ENCODE peak calls at places on chromosomes 6 and 20, in seven cellular contexts. One of them, this sample, is unnamed.

GRCh38 chr6:123589317-123589716 is 47.4 kb downstream of the TRDN start:
- DNase-seq in neuronal stem cell: no peak
- DNase-seq in PC-9: no peak
- DNase-seq in fibroblast of lung: no peak
- DNase-seq in mesenchymal stem cell: no peak
- DNase-seq in SK-N-SH: no peak
- DNase-seq in endothelial cell of umbilical vein: peak; percentile 7
- DNase-seq in this sample: no peak

GRCh38 chr6:131980791-131981623 is 29.8 kb upstream of the CCN2 start:
- DNase-seq in SK-N-SH: no peak
- DNase-seq in mesenchymal stem cell: no peak
- DNase-seq in PC-9: no peak
- DNase-seq in fibroblast of lung: no peak
- DNase-seq in endothelial cell of umbilical vein: peak; percentile 76
- DNase-seq in neuronal stem cell: no peak
- DNase-seq in this sample: no peak

GRCh38 chr6:21141616-21142303 is 451.8 kb upstream of the SOX4 start:
- DNase-seq in neuronal stem cell: no peak
- DNase-seq in mesenchymal stem cell: no peak
- DNase-seq in PC-9: no peak
- DNase-seq in endothelial cell of umbilical vein: no peak
- DNase-seq in SK-N-SH: no peak
- DNase-seq in fibroblast of lung: no peak
- DNase-seq in this sample: no peak

GRCh38 chr6:100695445-100695844 is 185.7 kb downstream of the ASCC3 start:
- DNase-seq in endothelial cell of umbilical vein: no peak
- DNase-seq in neuronal stem cell: no peak
- DNase-seq in fibroblast of lung: no peak
- DNase-seq in PC-9: no peak
- DNase-seq in mesenchymal stem cell: no peak
- DNase-seq in SK-N-SH: no peak
- DNase-seq in this sample: no peak

GRCh38 chr6:1436334-1437306 is 47.2 kb downstream of the FOXF2 start:
- DNase-seq in mesenchymal stem cell: peak; percentile 72
- DNase-seq in PC-9: peak; percentile 57
- DNase-seq in fibroblast of lung: peak; percentile 43
- DNase-seq in endothelial cell of umbilical vein: peak; percentile 70
- DNase-seq in SK-N-SH: peak; percentile 71
- DNase-seq in neuronal stem cell: peak; percentile 73
- DNase-seq in this sample: peak; percentile 37

GRCh38 chr6:81401970-81402690 is 350.4 kb downstream of the TENT5A start:
- DNase-seq in fibroblast of lung: peak; percentile 90
- DNase-seq in PC-9: no peak
- DNase-seq in endothelial cell of umbilical vein: no peak
- DNase-seq in neuronal stem cell: no peak
- DNase-seq in mesenchymal stem cell: peak; percentile 48
- DNase-seq in SK-N-SH: no peak
- DNase-seq in this sample: peak; percentile 87

GRCh38 chr20:49964964-49965780 is 17.6 kb upstream of the SNAI1 start:
- DNase-seq in endothelial cell of umbilical vein: peak; percentile 49
- DNase-seq in neuronal stem cell: no peak
- DNase-seq in SK-N-SH: peak; percentile 78
- DNase-seq in mesenchymal stem cell: no peak
- DNase-seq in PC-9: peak; percentile 54
- DNase-seq in fibroblast of lung: peak; percentile 15
- DNase-seq in this sample: no peak

GRCh38 chr20:48002517-48002970 is 217.3 kb upstream of the SULF2 start:
- DNase-seq in fibroblast of lung: no peak
- DNase-seq in SK-N-SH: no peak
- DNase-seq in neuronal stem cell: no peak
- DNase-seq in endothelial cell of umbilical vein: no peak
- DNase-seq in mesenchymal stem cell: no peak
- DNase-seq in PC-9: no peak
- DNase-seq in this sample: no peak

GRCh38 chr6:111980168-111980567 is 73.7 kb upstream of the CCN6 start:
- DNase-seq in SK-N-SH: no peak
- DNase-seq in fibroblast of lung: peak; percentile 91
- DNase-seq in endothelial cell of umbilical vein: no peak
- DNase-seq in mesenchymal stem cell: no peak
- DNase-seq in neuronal stem cell: no peak
- DNase-seq in PC-9: no peak
- DNase-seq in this sample: peak; percentile 88

GRCh38 chr6:40399888-40400468 is 187.2 kb downstream of the LRFN2 start:
- DNase-seq in SK-N-SH: no peak
- DNase-seq in mesenchymal stem cell: peak; percentile 17
- DNase-seq in endothelial cell of umbilical vein: no peak
- DNase-seq in fibroblast of lung: no peak
- DNase-seq in PC-9: no peak
- DNase-seq in neuronal stem cell: no peak
- DNase-seq in this sample: no peak

GRCh38 chr6:168666751-168667427 is 225.9 kb downstream of the SMOC2 start:
- DNase-seq in fibroblast of lung: no peak
- DNase-seq in endothelial cell of umbilical vein: no peak
- DNase-seq in mesenchymal stem cell: no peak
- DNase-seq in PC-9: no peak
- DNase-seq in SK-N-SH: no peak
- DNase-seq in neuronal stem cell: no peak
- DNase-seq in this sample: no peak

GRCh38 chr20:11890331-11891080 is 27.2 kb upstream of the BTBD3 start:
- DNase-seq in fibroblast of lung: peak; percentile 90
- DNase-seq in PC-9: peak; percentile 95
- DNase-seq in neuronal stem cell: peak; percentile 91
- DNase-seq in mesenchymal stem cell: peak; percentile 89
- DNase-seq in endothelial cell of umbilical vein: peak; percentile 95
- DNase-seq in SK-N-SH: peak; percentile 96
- DNase-seq in this sample: peak; percentile 82

GRCh38 chr6:28413681-28414080 is 14.1 kb upstream of the ZSCAN12 start:
- DNase-seq in neuronal stem cell: no peak
- DNase-seq in endothelial cell of umbilical vein: no peak
- DNase-seq in SK-N-SH: no peak
- DNase-seq in mesenchymal stem cell: no peak
- DNase-seq in fibroblast of lung: no peak
- DNase-seq in PC-9: no peak
- DNase-seq in this sample: no peak

GRCh38 chr6:56803594-56803993 is 151.3 kb upstream of the BEND6 start:
- DNase-seq in fibroblast of lung: peak; percentile 84
- DNase-seq in mesenchymal stem cell: peak; percentile 64
- DNase-seq in SK-N-SH: no peak
- DNase-seq in neuronal stem cell: peak; percentile 18
- DNase-seq in endothelial cell of umbilical vein: no peak
- DNase-seq in PC-9: peak; percentile 10
- DNase-seq in this sample: peak; percentile 78

GRCh38 chr6:169722362-169723199 is 1.7 kb downstream of the PHF10 start:
- DNase-seq in endothelial cell of umbilical vein: peak; percentile 88
- DNase-seq in mesenchymal stem cell: peak; percentile 73
- DNase-seq in fibroblast of lung: peak; percentile 86
- DNase-seq in PC-9: peak; percentile 7
- DNase-seq in SK-N-SH: peak; percentile 47
- DNase-seq in neuronal stem cell: peak; percentile 29
- DNase-seq in this sample: peak; percentile 85

GRCh38 chr6:36430351-36430750 is 12.3 kb downstream of the PXT1 start:
- DNase-seq in SK-N-SH: no peak
- DNase-seq in fibroblast of lung: peak; percentile 70
- DNase-seq in endothelial cell of umbilical vein: no peak
- DNase-seq in PC-9: no peak
- DNase-seq in neuronal stem cell: no peak
- DNase-seq in mesenchymal stem cell: no peak
- DNase-seq in this sample: peak; percentile 59

GRCh38 chr6:69422474-69422873 is 374.3 kb downstream of the LMBRD1 start:
- DNase-seq in PC-9: no peak
- DNase-seq in SK-N-SH: peak; percentile 53
- DNase-seq in mesenchymal stem cell: no peak
- DNase-seq in endothelial cell of umbilical vein: no peak
- DNase-seq in fibroblast of lung: no peak
- DNase-seq in neuronal stem cell: no peak
- DNase-seq in this sample: no peak

GRCh38 chr20:44085616-44086434 is 101.2 kb downstream of the JPH2 start:
- DNase-seq in mesenchymal stem cell: no peak
- DNase-seq in SK-N-SH: no peak
- DNase-seq in endothelial cell of umbilical vein: no peak
- DNase-seq in PC-9: no peak
- DNase-seq in neuronal stem cell: no peak
- DNase-seq in fibroblast of lung: no peak
- DNase-seq in this sample: no peak

GRCh38 chr6:133621751-133622150 is 267.2 kb upstream of the TCF21 start:
- DNase-seq in mesenchymal stem cell: no peak
- DNase-seq in endothelial cell of umbilical vein: no peak
- DNase-seq in SK-N-SH: no peak
- DNase-seq in PC-9: no peak
- DNase-seq in neuronal stem cell: no peak
- DNase-seq in fibroblast of lung: peak; percentile 48
- DNase-seq in this sample: peak; percentile 21

GRCh38 chr6:88989215-88989614 is 25.8 kb upstream of the RNGTT start:
- DNase-seq in PC-9: no peak
- DNase-seq in endothelial cell of umbilical vein: no peak
- DNase-seq in neuronal stem cell: no peak
- DNase-seq in mesenchymal stem cell: no peak
- DNase-seq in SK-N-SH: no peak
- DNase-seq in fibroblast of lung: peak; percentile 50
- DNase-seq in this sample: peak; percentile 51

GRCh38 chr6:52415917-52416628 is 4.1 kb upstream of the EFHC1 start:
- DNase-seq in SK-N-SH: no peak
- DNase-seq in fibroblast of lung: peak; percentile 41
- DNase-seq in PC-9: no peak
- DNase-seq in endothelial cell of umbilical vein: peak; percentile 81
- DNase-seq in neuronal stem cell: no peak
- DNase-seq in mesenchymal stem cell: peak; percentile 75
- DNase-seq in this sample: peak; percentile 20

GRCh38 chr6:93784794-93785757 is 365.7 kb upstream of the EPHA7 start:
- DNase-seq in PC-9: peak; percentile 8
- DNase-seq in mesenchymal stem cell: peak; percentile 87
- DNase-seq in fibroblast of lung: peak; percentile 73
- DNase-seq in neuronal stem cell: no peak
- DNase-seq in SK-N-SH: no peak
- DNase-seq in endothelial cell of umbilical vein: peak; percentile 49
- DNase-seq in this sample: peak; percentile 72

GRCh38 chr6:63452117-63452516 is 120.2 kb upstream of the LOC128125822 start:
- DNase-seq in SK-N-SH: no peak
- DNase-seq in PC-9: peak; percentile 16
- DNase-seq in fibroblast of lung: no peak
- DNase-seq in mesenchymal stem cell: peak; percentile 52
- DNase-seq in endothelial cell of umbilical vein: no peak
- DNase-seq in neuronal stem cell: no peak
- DNase-seq in this sample: no peak
- H3K4me2 ChIP-seq in SK-N-SH: no peak overlapping the region
- H3K4me2 ChIP-seq in PC-9: peak overlapping the region; percentile 1
- H3K4me2 ChIP-seq in fibroblast of lung: no peak overlapping the region
- H3K4me2 ChIP-seq in mesenchymal stem cell: no peak overlapping the region
- H3K4me2 ChIP-seq in endothelial cell of umbilical vein: no peak overlapping the region
- H3K4me2 ChIP-seq in neuronal stem cell: no peak overlapping the region
- H3K4me2 ChIP-seq in this sample: no peak overlapping the region

DNA sequence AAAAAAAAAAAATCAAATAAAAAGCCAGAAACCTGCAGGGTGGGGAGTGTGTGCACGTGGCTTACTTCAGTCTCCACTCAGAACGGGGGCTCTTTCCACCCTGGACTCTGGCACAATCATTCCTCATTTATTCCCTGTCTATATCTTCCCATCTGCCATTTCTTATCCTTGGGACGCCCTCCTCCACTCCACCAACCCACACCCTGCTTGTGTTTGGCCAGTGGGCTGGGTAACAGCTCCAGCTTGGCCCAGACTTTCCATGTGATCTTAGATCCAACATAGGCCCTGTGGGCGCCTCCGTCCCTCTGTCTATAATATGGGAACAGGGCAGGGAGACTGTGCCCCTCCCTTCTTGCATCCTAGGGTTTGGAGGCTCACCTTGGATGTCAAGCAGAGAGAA is 68.1 kb downstream of the CD40 start:
- DNase-seq in neuronal stem cell: no peak
- DNase-seq in SK-N-SH: no peak
- DNase-seq in PC-9: no peak
- DNase-seq in mesenchymal stem cell: no peak
- DNase-seq in fibroblast of lung: no peak
- DNase-seq in endothelial cell of umbilical vein: no peak
- DNase-seq in this sample: no peak
- H3K27me3 ChIP-seq in neuronal stem cell: no peaks in the 10 kb centered on the region
- H3K27me3 ChIP-seq in SK-N-SH: peaks cover 4% of the 10 kb centered on the region
- H3K27me3 ChIP-seq in PC-9: peaks cover 91% of the 10 kb centered on the region
- H3K27me3 ChIP-seq in mesenchymal stem cell: peaks cover 16% of the 10 kb centered on the region
- H3K27me3 ChIP-seq in fibroblast of lung: no peaks in the 10 kb centered on the region
- H3K27me3 ChIP-seq in endothelial cell of umbilical vein: no peaks in the 10 kb centered on the region
- H3K27me3 ChIP-seq in this sample: peaks cover 8% of the 10 kb centered on the region

GRCh38 chr20:2520617-2521016 is 11.9 kb upstream of the ZNF343 start:
- DNase-seq in PC-9: no peak
- DNase-seq in SK-N-SH: no peak
- DNase-seq in endothelial cell of umbilical vein: no peak
- DNase-seq in neuronal stem cell: no peak
- DNase-seq in mesenchymal stem cell: no peak
- DNase-seq in fibroblast of lung: no peak
- DNase-seq in this sample: no peak
- H3K4me2 ChIP-seq in PC-9: no peak overlapping the region
- H3K4me2 ChIP-seq in SK-N-SH: no peak overlapping the region
- H3K4me2 ChIP-seq in endothelial cell of umbilical vein: no peak overlapping the region
- H3K4me2 ChIP-seq in neuronal stem cell: no peak overlapping the region
- H3K4me2 ChIP-seq in mesenchymal stem cell: no peak overlapping the region
- H3K4me2 ChIP-seq in fibroblast of lung: no peak overlapping the region
- H3K4me2 ChIP-seq in this sample: no peak overlapping the region

GRCh38 chr20:56628015-56628872 is 862 bp upstream of the TFAP2C start:
- DNase-seq in mesenchymal stem cell: peak; percentile 50
- DNase-seq in neuronal stem cell: no peak
- DNase-seq in endothelial cell of umbilical vein: no peak
- DNase-seq in SK-N-SH: peak; percentile 32
- DNase-seq in fibroblast of lung: no peak
- DNase-seq in PC-9: peak; percentile 57
- DNase-seq in this sample: no peak

GRCh38 chr20:56630506-56631317 is 1.6 kb downstream of the TFAP2C start:
- DNase-seq in SK-N-SH: peak; percentile 28
- DNase-seq in fibroblast of lung: peak; percentile 48
- DNase-seq in neuronal stem cell: no peak
- DNase-seq in endothelial cell of umbilical vein: no peak
- DNase-seq in mesenchymal stem cell: no peak
- DNase-seq in PC-9: no peak
- DNase-seq in this sample: peak; percentile 25

GRCh38 chr20:56628873-56629463 is at the start of gene TFAP2C:
- DNase-seq in SK-N-SH: peak; percentile 62
- DNase-seq in PC-9: peak; percentile 92
- DNase-seq in neuronal stem cell: peak; percentile 61
- DNase-seq in fibroblast of lung: peak; percentile 52
- DNase-seq in endothelial cell of umbilical vein: no peak
- DNase-seq in mesenchymal stem cell: peak; percentile 79
- DNase-seq in this sample: no peak

GRCh38 chr20:56630086-56630493 is 984 bp downstream of the TFAP2C start:
- DNase-seq in PC-9: peak; percentile 94
- DNase-seq in mesenchymal stem cell: peak; percentile 85
- DNase-seq in endothelial cell of umbilical vein: no peak
- DNase-seq in fibroblast of lung: peak; percentile 72
- DNase-seq in SK-N-SH: peak; percentile 59
- DNase-seq in neuronal stem cell: peak; percentile 76
- DNase-seq in this sample: peak; percentile 52

DNA sequence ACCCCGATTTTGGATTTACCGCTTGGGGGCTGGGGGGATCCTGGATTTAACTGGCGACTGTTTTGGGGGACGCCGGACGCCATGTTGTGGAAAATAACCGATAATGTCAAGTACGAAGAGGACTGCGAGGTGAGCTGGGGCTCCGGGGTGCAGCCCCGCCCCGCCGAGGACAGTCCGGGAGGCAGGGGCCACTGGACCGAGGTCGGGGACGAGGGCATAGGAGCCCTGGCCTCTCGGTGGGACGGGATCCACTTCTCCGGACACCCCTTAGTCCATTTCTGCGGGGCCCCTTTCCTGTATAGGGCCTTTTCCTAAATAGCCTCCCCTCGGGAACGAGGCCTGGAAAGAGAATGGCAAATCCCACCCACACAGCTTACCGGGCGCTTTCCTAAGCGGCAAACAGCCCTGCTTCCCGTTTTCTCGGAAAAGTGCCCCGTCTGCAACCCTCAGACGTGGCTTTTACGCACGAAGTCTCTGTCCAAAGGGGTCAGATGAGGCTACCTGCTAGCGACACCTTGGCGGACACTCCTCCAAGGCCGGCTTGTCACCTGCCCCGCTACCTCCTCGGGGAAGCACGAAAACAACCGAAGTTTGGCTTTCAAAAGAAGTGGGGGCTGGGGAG is 469 bp downstream of the TFAP2C start:
- DNase-seq in neuronal stem cell: no peak
- DNase-seq in endothelial cell of umbilical vein: no peak
- DNase-seq in SK-N-SH: peak; percentile 37
- DNase-seq in PC-9: no peak
- DNase-seq in fibroblast of lung: no peak
- DNase-seq in mesenchymal stem cell: no peak
- DNase-seq in this sample: no peak
- H3K27me3 ChIP-seq in neuronal stem cell: peaks cover 90% of the 10 kb centered on the region
- H3K27me3 ChIP-seq in endothelial cell of umbilical vein: peaks cover 78% of the 10 kb centered on the region
- H3K27me3 ChIP-seq in SK-N-SH: peaks cover 98% of the 10 kb centered on the region
- H3K27me3 ChIP-seq in PC-9: no peaks in the 10 kb centered on the region
- H3K27me3 ChIP-seq in fibroblast of lung: peaks cover 65% of the 10 kb centered on the region
- H3K27me3 ChIP-seq in mesenchymal stem cell: peaks cover 41% of the 10 kb centered on the region
- H3K27me3 ChIP-seq in this sample: peaks cover 70% of the 10 kb centered on the region